ENCODE peak calls at places on chromosomes 3 and 15, in seven cellular contexts. W, D, Z, Q, N, M and J are unnamed samples.

GRCh38 chr3:49813497-49814174 is at the start of gene UBA7:
- DNase-seq in W (peak), D (no peak), Z (no peak), Q (no peak), N (no peak), M (peak), J (peak)

GRCh38 chr3:99638244-99638948 is at the start of gene COL8A1:
- DNase-seq in W (peak), D (no peak), Z (peak), Q (peak), N (peak), M (peak), J (peak)

GRCh38 chr3:100681496-100681895 is 27.8 kb upstream of the TFG start:
- DNase-seq in W (no peak), D (no peak), Z (no peak), Q (no peak), N (no peak), M (no peak), J (no peak)

GRCh38 chr3:50674349-50675178 is at the start of gene DOCK3:
- DNase-seq in W (peak), D (no peak), Z (peak), Q (peak), N (peak), M (peak), J (peak)

GRCh38 chr3:193831495-193832455 is 238.8 kb downstream of the OPA1 start:
- DNase-seq in W (no peak), D (no peak), Z (no peak), Q (no peak), N (no peak), M (no peak), J (peak)

GRCh38 chr15:39025881-39026280 is 461.3 kb upstream of the RASGRP1 start:
- DNase-seq in W (no peak), D (no peak), Z (no peak), Q (no peak), N (no peak), M (no peak), J (no peak)

GRCh38 chr3:17431004-17431403 is 311.4 kb downstream of the TBC1D5 start:
- DNase-seq in W (peak), D (no peak), Z (no peak), Q (peak), N (no peak), M (no peak), J (peak)

GRCh38 chr3:42535981-42536784 is 33.7 kb downstream of the VIPR1 start:
- DNase-seq in W (no peak), D (peak), Z (peak), Q (peak), N (peak), M (peak), J (peak)

GRCh38 chr3:152159328-152159727 is 109.4 kb upstream of the MBNL1 start:
- DNase-seq in W (peak), D (no peak), Z (no peak), Q (no peak), N (no peak), M (no peak), J (peak)

GRCh38 chr3:45011756-45012441 is 14.2 kb upstream of the CLEC3B start:
- DNase-seq in W (peak), D (no peak), Z (no peak), Q (peak), N (no peak), M (peak), J (peak)

GRCh38 chr3:130379274-130379673 is 33.8 kb downstream of the COL6A5 start:
- DNase-seq in W (no peak), D (no peak), Z (no peak), Q (no peak), N (no peak), M (no peak), J (peak)

GRCh38 chr3:174949523-174949922 is 90.4 kb downstream of the NAALADL2 start:
- DNase-seq in W (peak), D (no peak), Z (no peak), Q (no peak), N (no peak), M (no peak), J (peak)

GRCh38 chr3:86995537-86995936 is 4.6 kb upstream of the VGLL3 start:
- DNase-seq in W (peak), D (no peak), Z (no peak), Q (peak), N (no peak), M (peak), J (peak)

GRCh38 chr3:31277582-31277981 is 255.1 kb upstream of the STT3B start:
- DNase-seq in W (no peak), D (no peak), Z (no peak), Q (no peak), N (no peak), M (no peak), J (no peak)

GRCh38 chr15:91308855-91309254 is 208.8 kb downstream of the SV2B start:
- DNase-seq in W (no peak), D (no peak), Z (no peak), Q (no peak), N (no peak), M (no peak), J (no peak)

GRCh38 chr3:171383206-171384018 is 76.8 kb downstream of the TNIK start:
- DNase-seq in W (peak), D (no peak), Z (no peak), Q (no peak), N (no peak), M (peak), J (peak)

GRCh38 chr3:179081885-179082284 is 10.3 kb upstream of the ZMAT3 start:
- DNase-seq in W (no peak), D (no peak), Z (no peak), Q (peak), N (no peak), M (peak), J (no peak)

GRCh38 chr3:186510374-186511079 is 33.7 kb downstream of the CRYGS start:
- DNase-seq in W (no peak), D (no peak), Z (no peak), Q (no peak), N (no peak), M (no peak), J (no peak)

GRCh38 chr15:101250931-101251829 is 668 bp downstream of the CHSY1 start:
- DNase-seq in W (no peak), D (no peak), Z (no peak), Q (peak), N (no peak), M (peak), J (peak)

GRCh38 chr3:123036352-123037014 is 8.9 kb upstream of the SEMA5B start:
- DNase-seq in W (peak), D (no peak), Z (no peak), Q (no peak), N (no peak), M (no peak), J (peak)

GRCh38 chr3:36557021-36557707 is 176.9 kb downstream of the STAC start:
- DNase-seq in W (no peak), D (no peak), Z (no peak), Q (no peak), N (no peak), M (no peak), J (no peak)

GRCh38 chr3:47475029-47475569 is 642 bp downstream of the SCAP start:
- DNase-seq in W (peak), D (no peak), Z (no peak), Q (no peak), N (no peak), M (no peak), J (peak)

GRCh38 chr3:57164606-57165573 is at the start of gene IL17RD:
- DNase-seq in W (peak), D (peak), Z (peak), Q (peak), N (peak), M (peak), J (peak)

GRCh38 chr3:57161915-57162314 is 3.2 kb downstream of the IL17RD start:
- DNase-seq in W (no peak), D (no peak), Z (no peak), Q (peak), N (no peak), M (no peak), J (no peak)

GRCh38 chr3:57164217-57164605 is 942 bp downstream of the IL17RD start:
- DNase-seq in W (peak), D (no peak), Z (no peak), Q (peak), N (no peak), M (no peak), J (no peak)

GRCh38 chr3:57165637-57166036 is 484 bp upstream of the IL17RD start:
- DNase-seq in W (no peak), D (no peak), Z (no peak), Q (no peak), N (no peak), M (no peak), J (no peak)

DNA sequence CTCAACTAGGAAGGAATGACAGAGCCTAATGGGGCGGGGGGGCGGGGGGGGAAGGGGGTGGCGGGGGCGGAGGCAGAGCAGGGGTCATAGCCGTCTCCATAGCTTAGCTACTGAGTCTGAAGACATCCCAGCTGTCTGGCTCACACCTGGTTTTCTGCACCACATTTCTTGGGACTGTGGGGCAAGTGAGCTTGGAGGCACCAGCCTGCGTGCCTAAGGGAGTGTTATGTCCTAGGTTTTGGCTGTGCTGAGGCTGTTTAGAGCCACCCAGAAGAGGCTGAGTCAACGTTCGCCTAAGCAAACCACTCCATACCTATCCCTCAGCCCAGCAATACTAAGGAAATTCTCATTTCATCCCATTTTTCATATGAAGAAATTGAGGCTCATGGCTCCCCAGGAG is 1.4 kb downstream of the IL17RD start:
- DNase-seq in W (no peak), D (no peak), Z (no peak), Q (peak), N (no peak), M (peak), J (no peak)
- H3K27ac ChIP-seq in W (no peak), D (no peak), Z (no peak), Q (peak), N (no peak), M (no peak), J (no peak)

GRCh38 chr15:58465866-58466517 is 34.2 kb downstream of the LIPC start:
- DNase-seq in W (peak), D (no peak), Z (no peak), Q (no peak), N (no peak), M (no peak), J (no peak)
- H4K8ac ChIP-seq in W (peak), D (no peak), Z (no peak), Q (no peak), N (no peak), M (no peak), J (no peak)

GRCh38 chr15:35186346-35186745 is 101.3 kb upstream of the NANOGP8 start:
- DNase-seq in W (no peak), D (no peak), Z (no peak), Q (peak), N (no peak), M (no peak), J (no peak)
- H3K27ac ChIP-seq in W (no peak), D (no peak), Z (no peak), Q (no peak), N (no peak), M (no peak), J (no peak)

DNA sequence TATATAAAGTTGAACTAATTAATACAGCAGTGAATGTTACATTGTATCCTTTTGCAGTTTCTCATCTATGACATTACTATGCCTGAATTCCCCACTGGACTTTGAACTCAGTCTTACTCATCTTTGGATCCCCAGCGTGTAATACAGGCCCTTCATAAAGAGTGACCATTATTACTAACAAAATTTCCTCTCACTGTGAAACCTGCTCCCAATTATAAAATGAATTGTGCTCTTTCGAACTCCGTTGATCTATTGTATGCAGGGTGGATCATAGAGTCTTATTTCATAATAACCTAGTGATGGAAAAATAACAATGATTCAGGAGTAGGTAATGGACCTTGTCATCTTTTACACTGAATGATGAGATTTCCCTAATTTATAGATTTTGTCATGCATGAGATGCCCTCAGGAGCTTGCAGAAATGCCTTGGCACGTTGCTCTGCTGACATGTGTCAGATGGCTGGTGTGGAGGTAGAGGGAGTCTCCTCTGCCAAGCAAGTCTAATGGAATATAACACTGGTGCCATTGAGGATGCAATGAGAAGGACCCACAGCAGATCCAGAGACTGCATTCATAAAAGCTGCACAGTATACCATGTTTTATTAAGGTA is 25.5 kb downstream of the B3GNT5 start:
- DNase-seq in W (no peak), D (no peak), Z (no peak), Q (no peak), N (no peak), M (no peak), J (no peak)
- H4K8ac ChIP-seq in W (no peak), D (no peak), Z (no peak), Q (no peak), N (no peak), M (no peak), J (no peak)

GRCh38 chr3:55443346-55443745 is 43.8 kb downstream of the WNT5A start:
- DNase-seq in W (no peak), D (no peak), Z (no peak), Q (no peak), N (no peak), M (no peak), J (no peak)

GRCh38 chr3:55445551-55445950 is 41.6 kb downstream of the WNT5A start:
- DNase-seq in W (no peak), D (no peak), Z (no peak), Q (no peak), N (no peak), M (no peak), J (no peak)

GRCh38 chr3:55440406-55440708 is 46.7 kb downstream of the WNT5A start:
- DNase-seq in W (no peak), D (no peak), Z (no peak), Q (no peak), N (no peak), M (no peak), J (peak)

GRCh38 chr3:55439657-55440405 is 47.3 kb downstream of the WNT5A start:
- DNase-seq in W (no peak), D (no peak), Z (no peak), Q (no peak), N (no peak), M (no peak), J (no peak)

DNA sequence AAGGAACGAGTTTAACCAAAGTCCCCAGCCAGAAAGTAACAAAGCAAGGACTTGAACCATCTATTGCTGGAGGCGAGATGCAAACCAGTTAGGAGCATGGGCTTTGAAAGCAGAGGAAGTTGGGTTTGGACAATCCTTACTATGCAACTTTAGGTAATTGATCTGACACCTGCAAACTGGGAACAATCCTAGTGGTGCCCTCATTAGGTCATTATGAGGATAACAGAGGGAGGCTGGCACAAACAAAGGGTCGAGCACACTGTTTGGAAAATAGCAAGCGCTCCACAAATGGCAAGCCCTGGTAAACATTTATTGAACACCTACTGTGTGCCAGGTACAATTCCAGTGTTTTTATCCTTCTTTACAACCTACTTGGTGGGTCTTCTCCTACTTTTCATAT is 45.6 kb downstream of the WNT5A start:
- DNase-seq in W (no peak), D (no peak), Z (no peak), Q (no peak), N (no peak), M (no peak), J (no peak)
- H3K27ac ChIP-seq in W (no peak), D (no peak), Z (no peak), Q (no peak), N (no peak), M (no peak), J (no peak)